ENCODE peak calls at places on chromosomes 5 and 9, in five cellular contexts. L is T-cell, B is T follicular helper cell, S is HEK293T, Y is M059J. D is an unnamed sample.

GRCh38 chr5:135709998-135710670 is 124.3 kb upstream of the SLC25A48 start:
- DNase-seq in L (no peak), B (no peak), S (no peak), Y (no peak), D (no peak)

GRCh38 chr5:81766611-81767010 is 15.7 kb upstream of the SSBP2 start:
- DNase-seq in L (no peak), B (no peak), S (no peak), Y (no peak), D (no peak)

GRCh38 chr5:68848086-68848485 is 245.7 kb upstream of the SLC30A5 start:
- DNase-seq in L (no peak), B (no peak), S (no peak), Y (peak; percentile 92), D (no peak)

GRCh38 chr9:95575796-95576195 is 59.0 kb upstream of the PTCH1 start:
- DNase-seq in L (no peak), B (no peak), S (no peak), Y (no peak), D (no peak)

GRCh38 chr9:137550958-137551655 is 572 bp upstream of the MRPL41 start:
- DNase-seq in L (no peak), B (no peak), S (no peak), Y (peak; percentile 68), D (no peak)

GRCh38 chr5:150422075-150422474 is 9.4 kb upstream of the CD74 start:
- DNase-seq in L (no peak), B (no peak), S (no peak), Y (no peak), D (no peak)

GRCh38 chr9:18990494-18990893 is 42.5 kb downstream of the SAXO1 start:
- DNase-seq in L (no peak), B (no peak), S (no peak), Y (no peak), D (no peak)

GRCh38 chr5:126961702-126962101 is 68.7 kb downstream of the MARCHF3 start:
- DNase-seq in L (no peak), B (no peak), S (no peak), Y (peak; percentile 74), D (no peak)

GRCh38 chr5:134131578-134132350 is 17.3 kb downstream of the TCF7 start:
- DNase-seq in L (peak; percentile 8), B (no peak), S (no peak), Y (no peak), D (no peak)

GRCh38 chr9:35570709-35571108 is 34.4 kb upstream of the TESK1 start:
- DNase-seq in L (no peak), B (no peak), S (no peak), Y (no peak), D (no peak)

GRCh38 chr9:92146610-92147009 is 31.4 kb upstream of the SPTLC1 start:
- DNase-seq in L (no peak), B (no peak), S (no peak), Y (peak; percentile 32), D (no peak)

GRCh38 chr9:20242767-20243166 is 379.5 kb downstream of the MLLT3 start:
- DNase-seq in L (no peak), B (no peak), S (no peak), Y (no peak), D (peak; percentile 8)

GRCh38 chr9:114387678-114388431 is at the start of gene AKNA:
- DNase-seq in L (peak; percentile 83), B (peak; percentile 75), S (no peak), Y (no peak), D (peak; percentile 89)

GRCh38 chr9:134962998-134963364 is 45.3 kb upstream of the FCN1 start:
- DNase-seq in L (no peak), B (no peak), S (no peak), Y (no peak), D (no peak)

GRCh38 chr9:13358128-13358527 is 78.6 kb upstream of the MPDZ start:
- DNase-seq in L (no peak), B (no peak), S (no peak), Y (peak; percentile 51), D (no peak)

GRCh38 chr5:2901096-2901495 is 149.6 kb upstream of the IRX2 start:
- DNase-seq in L (no peak), B (no peak), S (no peak), Y (no peak), D (peak; percentile 7)

GRCh38 chr5:138955013-138955660 is 80.0 kb upstream of the LRRTM2 start:
- DNase-seq in L (no peak), B (no peak), S (no peak), Y (no peak), D (no peak)

GRCh38 chr9:123552530-123552929 is 196.5 kb downstream of the CRB2 start:
- DNase-seq in L (no peak), B (no peak), S (no peak), Y (no peak), D (no peak)

GRCh38 chr9:124309665-124310064 is 51.9 kb downstream of the NEK6 start:
- DNase-seq in L (no peak), B (no peak), S (no peak), Y (peak; percentile 99), D (no peak)

GRCh38 chr9:114218264-114219120 is 63.2 kb downstream of the COL27A1 start:
- DNase-seq in L (no peak), B (no peak), S (no peak), Y (peak; percentile 37), D (no peak)

GRCh38 chr9:6076856-6077255 is 61.4 kb upstream of the RANBP6 start:
- DNase-seq in L (no peak), B (no peak), S (no peak), Y (no peak), D (no peak)

GRCh38 chr5:112160652-112161391 is 258.3 kb downstream of the EPB41L4A start:
- DNase-seq in L (peak; percentile 89), B (peak; percentile 84), S (peak; percentile 91), Y (peak; percentile 80), D (peak; percentile 85)

GRCh38 chr9:105842023-105842644 is 147.8 kb downstream of the TMEM38B start:
- DNase-seq in L (no peak), B (no peak), S (peak; percentile 30), Y (peak; percentile 7), D (no peak)

GRCh38 chr5:181173420-181174342 is 26.3 kb downstream of the OR2V2 start:
- DNase-seq in L (peak; percentile 36), B (no peak), S (peak; percentile 62), Y (peak; percentile 54), D (peak; percentile 67)

D was measured in CD8-positive, alpha-beta T cell.